ENCODE peak calls at places on chromosomes 3 and 15, in nine cellular contexts. V, B, G, E, R, M, I, J and H are unnamed samples.
A peak's percentile ranks its signal among the peaks of the same experiment; 100 is the strongest.

GRCh38 chr15:82044373-82045178 is 1.2 kb downstream of the MEX3B start:
- DNase-seq in V (peak; percentile 81), B (no peak), G (peak; percentile 91), E (no peak), R (peak; percentile 76), M (no peak), I (peak; percentile 49), J (no peak), H (peak; percentile 41)

GRCh38 chr15:88393719-88394519 is 73.3 kb downstream of the MRPL46 start:
- DNase-seq in V (no peak), B (no peak), G (no peak), E (no peak), R (no peak), M (no peak), I (no peak), J (no peak), H (no peak)

GRCh38 chr3:123818921-123819429 is 65.2 kb downstream of the MYLK start:
- DNase-seq in V (peak; percentile 88), B (peak; percentile 77), G (no peak), E (no peak), R (no peak), M (no peak), I (no peak), J (no peak), H (no peak)

GRCh38 chr15:73993211-73993994 is 1.1 kb upstream of the PML start:
- DNase-seq in V (no peak), B (no peak), G (peak; percentile 75), E (no peak), R (no peak), M (no peak), I (no peak), J (no peak), H (no peak)

GRCh38 chr3:23495507-23495906 is 292.4 kb downstream of the UBE2E2 start:
- DNase-seq in V (peak; percentile 47), B (no peak), G (no peak), E (no peak), R (no peak), M (no peak), I (no peak), J (no peak), H (no peak)

GRCh38 chr15:42111924-42112323 is 17.6 kb upstream of the PLA2G4D start:
- DNase-seq in V (no peak), B (no peak), G (no peak), E (no peak), R (no peak), M (no peak), I (no peak), J (no peak), H (no peak)

GRCh38 chr15:55587321-55588069 is 650 bp downstream of the PYGO1 start:
- DNase-seq in V (peak; percentile 47), B (peak; percentile 31), G (no peak), E (no peak), R (no peak), M (no peak), I (peak; percentile 27), J (peak; percentile 32), H (no peak)

GRCh38 chr15:30923429-30923828 is 19.7 kb downstream of the FAN1 start:
- DNase-seq in V (no peak), B (no peak), G (no peak), E (no peak), R (no peak), M (no peak), I (no peak), J (no peak), H (no peak)

GRCh38 chr3:157149136-157149696 is 10.7 kb downstream of the CCNL1 start:
- DNase-seq in V (no peak), B (no peak), G (no peak), E (no peak), R (no peak), M (no peak), I (no peak), J (no peak), H (no peak)

GRCh38 chr3:157145566-157145965 is 14.4 kb downstream of the CCNL1 start:
- DNase-seq in V (no peak), B (no peak), G (no peak), E (no peak), R (no peak), M (no peak), I (no peak), J (no peak), H (no peak)

GRCh38 chr3:157146664-157147082 is 13.3 kb downstream of the CCNL1 start:
- DNase-seq in V (no peak), B (no peak), G (no peak), E (no peak), R (no peak), M (no peak), I (no peak), J (no peak), H (no peak)

GRCh38 chr3:157147099-157147803 is 12.7 kb downstream of the CCNL1 start:
- DNase-seq in V (no peak), B (no peak), G (no peak), E (no peak), R (no peak), M (no peak), I (no peak), J (no peak), H (no peak)

DNA sequence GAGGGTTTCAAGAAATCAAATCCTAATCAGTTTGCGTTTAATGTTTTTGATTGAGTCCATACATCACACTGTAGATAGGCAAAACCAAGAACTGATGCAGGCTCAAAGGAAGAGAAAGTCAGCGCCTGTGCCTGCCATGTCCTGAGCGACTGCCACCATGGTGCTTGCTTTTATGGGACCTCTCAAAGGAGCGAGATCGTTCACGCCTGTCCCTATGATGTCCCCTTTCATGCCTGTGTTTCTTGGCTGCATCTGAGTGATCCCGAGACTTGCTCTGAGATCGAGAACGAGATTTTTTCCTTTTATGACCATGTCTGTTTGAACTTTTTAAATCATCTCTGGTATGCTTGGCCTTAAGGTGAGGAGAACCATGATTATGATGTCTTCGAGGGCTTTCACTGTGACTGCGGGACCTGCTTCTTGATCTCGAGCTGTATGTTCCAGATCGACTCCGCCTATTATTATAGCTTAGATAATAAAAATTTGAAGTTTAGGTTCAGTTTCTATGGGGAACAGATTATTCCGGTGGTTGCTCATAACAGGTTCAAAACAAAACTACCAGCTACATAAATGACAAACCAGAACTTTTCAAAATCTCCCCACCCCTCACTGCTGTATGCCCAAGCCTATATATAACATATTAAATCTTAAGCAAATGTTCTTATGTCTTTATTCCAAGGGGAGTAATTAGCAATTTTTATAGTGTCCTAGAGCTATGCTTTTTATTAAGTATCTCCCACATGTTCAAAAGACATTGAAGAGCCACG is 11.6 kb downstream of the CCNL1 start:
- DNase-seq in V (no peak), B (no peak), G (no peak), E (no peak), R (no peak), M (no peak), I (no peak), J (no peak), H (no peak)
- TF ChIP-seq POLR2A in V (no peak), B (no peak), G (no peak), E (no peak), R (no peak), M (no peak), I (no peak), J (no peak), H (peak; percentile 8)

DNA sequence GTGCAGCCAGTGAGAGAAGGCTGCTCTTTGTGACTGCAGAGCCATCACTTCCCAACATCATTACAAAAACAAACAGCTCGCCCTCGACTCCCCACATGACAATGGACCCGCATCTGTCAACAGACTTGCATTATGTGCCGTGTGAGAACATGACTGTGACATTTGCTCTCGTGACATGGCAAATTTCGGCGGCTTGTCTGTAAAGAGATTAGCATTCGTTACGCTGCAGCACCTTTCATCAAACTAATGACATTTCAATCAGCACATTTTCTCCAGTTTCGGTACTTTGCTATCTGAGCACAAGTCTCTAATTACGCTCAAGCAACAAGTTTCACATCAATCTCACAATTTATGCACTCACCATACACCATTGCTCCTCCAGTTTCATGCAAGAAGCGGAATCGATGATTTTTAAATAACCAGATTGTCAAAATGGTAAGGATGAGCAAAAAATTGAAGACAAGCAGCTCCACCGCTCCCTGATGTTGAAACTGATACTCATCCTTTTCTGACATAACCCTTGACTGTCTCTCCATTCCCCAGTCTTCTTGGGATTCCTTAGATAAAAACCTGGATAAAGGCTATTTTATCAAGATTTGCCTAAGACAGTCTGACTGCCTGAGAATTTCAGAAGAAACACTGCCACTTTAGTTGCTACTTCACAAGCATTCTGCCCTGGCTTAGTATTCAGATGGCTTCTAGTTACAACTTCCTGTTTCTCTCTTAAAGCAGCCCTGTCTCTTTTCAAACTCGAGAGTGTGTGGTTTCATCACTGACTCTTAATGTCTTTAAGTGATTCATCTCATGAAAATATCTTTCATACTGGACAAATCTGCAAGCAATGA is at the start of gene SLC9A9:
- DNase-seq in V (peak; percentile 79), B (no peak), G (peak; percentile 87), E (no peak), R (peak; percentile 78), M (no peak), I (no peak), J (no peak), H (no peak)
- TF ChIP-seq POLR2A in V (no peak), B (no peak), G (no peak), E (peak; percentile 20), R (no peak), M (no peak), I (no peak), J (no peak), H (no peak)

GRCh38 chr3:52289338-52289746 is 1.7 kb downstream of the GLYCTK start:
- DNase-seq in V (no peak), B (no peak), G (no peak), E (no peak), R (no peak), M (no peak), I (no peak), J (peak; percentile 46), H (no peak)
- TF ChIP-seq POLR2A in V (no peak), B (no peak), G (no peak), E (no peak), R (no peak), M (no peak), I (no peak), J (no peak), H (peak; percentile 49)

GRCh38 chr3:183777016-183777618 is 48.3 kb downstream of the MAP6D1 start:
- DNase-seq in V (no peak), B (no peak), G (no peak), E (no peak), R (no peak), M (no peak), I (no peak), J (no peak), H (no peak)

GRCh38 chr3:183781246-183781645 is 44.1 kb downstream of the MAP6D1 start:
- DNase-seq in V (no peak), B (no peak), G (no peak), E (no peak), R (no peak), M (no peak), I (no peak), J (no peak), H (no peak)

GRCh38 chr3:183779896-183780450 is 45.4 kb downstream of the MAP6D1 start:
- DNase-seq in V (peak; percentile 9), B (no peak), G (no peak), E (no peak), R (no peak), M (no peak), I (no peak), J (no peak), H (no peak)

DNA sequence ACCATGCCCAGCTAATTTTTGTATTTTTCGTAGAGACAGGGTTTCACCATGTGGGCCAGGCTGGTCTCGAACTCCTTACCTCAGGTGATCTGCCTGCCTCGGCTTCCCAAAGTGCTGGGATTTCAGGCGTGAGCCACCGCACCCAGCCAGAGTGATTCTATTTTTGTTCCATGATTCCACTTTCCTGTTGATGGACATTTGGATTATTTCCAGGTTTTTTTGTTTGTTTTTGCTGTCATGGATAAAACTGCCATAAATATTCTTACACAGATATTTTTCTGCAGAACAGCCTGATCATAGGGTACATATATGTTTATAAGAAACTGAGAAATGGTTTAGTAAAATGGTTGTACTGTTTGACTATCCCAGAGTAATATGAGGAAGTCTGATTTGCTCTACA is 42.8 kb downstream of the MAP6D1 start:
- DNase-seq in V (no peak), B (no peak), G (no peak), E (no peak), R (no peak), M (no peak), I (no peak), J (no peak), H (no peak)
- TF ChIP-seq POLR2A in V (no peak), B (no peak), G (no peak), E (no peak), R (no peak), M (no peak), I (no peak), J (no peak), H (no peak)